ENCODE peak calls at places on chromosomes 5 and 9, in five cellular contexts. N is neural progenitor cell, D is HCT116, Z is PC-3, R is SK-N-SH. W is an unnamed sample.

GRCh38 chr5:39657943-39658342 is 233.2 kb upstream of the DAB2 start:
- DNase-seq in D (no peak), R (no peak), Z (peak), N (no peak), W (no peak)

GRCh38 chr5:113692466-113693204 is 179.1 kb downstream of the YTHDC2 start:
- DNase-seq in R (no peak), D (no peak), N (peak), Z (no peak), W (no peak)

GRCh38 chr9:61666310-61666709 is 476.5 kb downstream of the SPATA31A7 start:
- DNase-seq in D (no peak), Z (no peak), R (no peak), N (no peak), W (no peak)

GRCh38 chr9:122261469-122261881 is 3.2 kb downstream of the RBM18 start:
- DNase-seq in D (no peak), R (no peak), N (no peak), Z (peak), W (peak)

GRCh38 chr5:120615967-120616645 is 152.0 kb downstream of the PRR16 start:
- DNase-seq in N (peak), Z (peak), D (no peak), R (no peak), W (peak)

GRCh38 chr9:17843236-17843635 is 264.4 kb downstream of the SH3GL2 start:
- DNase-seq in N (no peak), Z (no peak), R (no peak), D (no peak), W (no peak)

GRCh38 chr9:96423985-96424336 is 5.8 kb upstream of the ZNF367 start:
- DNase-seq in N (no peak), D (no peak), Z (no peak), R (no peak), W (no peak)

GRCh38 chr9:14207352-14207995 is 106.5 kb downstream of the NFIB start:
- DNase-seq in Z (no peak), R (no peak), N (no peak), D (no peak), W (no peak)

GRCh38 chr9:97918641-97919040 is 3.7 kb downstream of the TRMO start:
- DNase-seq in Z (no peak), D (no peak), R (no peak), N (no peak), W (no peak)

GRCh38 chr5:39616131-39616530 is 191.4 kb upstream of the DAB2 start:
- DNase-seq in N (no peak), Z (peak), R (no peak), D (no peak), W (no peak)

GRCh38 chr5:958701-959571 is 49.7 kb upstream of the NKD2 start:
- DNase-seq in D (peak), Z (peak), N (no peak), R (peak), W (peak)

GRCh38 chr9:127174386-127175318 is 52.2 kb upstream of the ANGPTL2 start:
- DNase-seq in R (no peak), D (no peak), N (no peak), Z (no peak), W (no peak)
- TF ChIP-seq EZH2phosphoT487 in R (no peak), D (no peak), N (no peak), Z (no peak), W (no peak)

GRCh38 chr9:16258708-16259107 is 611.8 kb downstream of the BNC2 start:
- DNase-seq in D (no peak), R (no peak), N (no peak), Z (no peak), W (no peak)
- TF ChIP-seq EZH2phosphoT487 in D (no peak), R (no peak), N (no peak), Z (no peak), W (no peak)

GRCh38 chr5:150632305-150633160 is 7.9 kb upstream of the SYNPO start:
- DNase-seq in D (no peak), N (no peak), R (no peak), Z (no peak), W (peak)
- TF ChIP-seq EZH2phosphoT487 in D (no peak), N (no peak), R (no peak), Z (no peak), W (no peak)

GRCh38 chr5:61182449-61182848 is 20.2 kb upstream of the SMIM15 start:
- DNase-seq in D (no peak), Z (no peak), R (no peak), N (no peak), W (no peak)
- TF ChIP-seq EZH2phosphoT487 in D (no peak), Z (no peak), R (no peak), N (no peak), W (no peak)

GRCh38 chr5:29005386-29005785 is 1967.0 kb upstream of the CDH9 start:
- DNase-seq in D (no peak), Z (peak), R (peak), N (peak), W (no peak)

GRCh38 chr5:29002481-29002880 is 1964.1 kb upstream of the CDH9 start:
- DNase-seq in N (no peak), Z (no peak), R (no peak), D (no peak), W (no peak)

GRCh38 chr5:29001666-29002065 is 1963.3 kb upstream of the CDH9 start:
- DNase-seq in Z (peak), D (no peak), R (no peak), N (peak), W (no peak)
- TF ChIP-seq EZH2phosphoT487 in Z (no peak), D (no peak), R (no peak), N (no peak), W (no peak)